ENCODE peak calls at places on chromosomes 5 and 9, in ten cellular contexts. N, Q, W, D, S, O, Z, R, E and B are unnamed samples.

GRCh38 chr5:168851902-168852321 is 272.7 kb upstream of the PANK3 start:
- DNase-seq in Q (peak; percentile 73), O (no peak), W (peak; percentile 49), E (no peak), Z (no peak), N (peak; percentile 15), R (no peak), S (no peak), D (no peak), B (no peak)

GRCh38 chr5:55502759-55503158 is 32.0 kb downstream of the PLPP1 start:
- DNase-seq in R (no peak), S (no peak), Q (no peak), W (no peak), N (no peak), Z (no peak), D (no peak), O (no peak), E (peak; percentile 1), B (no peak)

GRCh38 chr9:2583308-2584013 is 38.1 kb upstream of the VLDLR start:
- DNase-seq in Z (no peak), R (no peak), N (no peak), D (no peak), Q (no peak), W (no peak), E (no peak), O (no peak), S (no peak), B (no peak)

GRCh38 chr9:93931905-93932304 is 23.2 kb downstream of the BARX1 start:
- DNase-seq in D (no peak), N (no peak), S (no peak), Z (no peak), E (no peak), Q (no peak), R (no peak), W (no peak), O (no peak), B (no peak)

GRCh38 chr5:86463339-86463738 is 154.4 kb upstream of the COX7C start:
- DNase-seq in D (no peak), Z (no peak), N (no peak), R (no peak), S (no peak), Q (no peak), E (no peak), O (no peak), W (no peak), B (peak; percentile 32)

GRCh38 chr5:12322042-12322441 is 417.8 kb upstream of the CTNND2 start:
- DNase-seq in O (no peak), D (no peak), E (no peak), Q (no peak), N (no peak), S (no peak), R (no peak), Z (no peak), W (no peak), B (no peak)

GRCh38 chr5:163622796-163623195 is 117.4 kb downstream of the MAT2B start:
- DNase-seq in E (no peak), W (no peak), Q (no peak), O (no peak), D (no peak), N (no peak), S (no peak), Z (no peak), R (no peak), B (no peak)

GRCh38 chr5:153601377-153601776 is 110.9 kb downstream of the GRIA1 start:
- DNase-seq in Z (no peak), W (no peak), R (no peak), E (no peak), D (no peak), O (no peak), Q (no peak), S (no peak), N (no peak), B (no peak)

GRCh38 chr5:159341914-159342313 is 11.6 kb upstream of the IL12B start:
- DNase-seq in S (peak; percentile 5), Z (peak; percentile 18), W (peak; percentile 4), E (peak; percentile 46), D (peak; percentile 25), Q (peak; percentile 74), O (peak; percentile 47), R (no peak), N (peak; percentile 18), B (peak; percentile 44)

GRCh38 chr9:109894921-109895758 is 115.1 kb downstream of the PALM2AKAP2 start:
- DNase-seq in Q (peak; percentile 46), N (no peak), W (no peak), O (no peak), Z (peak; percentile 29), R (no peak), E (no peak), D (no peak), S (no peak), B (no peak)

GRCh38 chr9:31323726-31324444 is 1060.6 kb upstream of the ACO1 start:
- DNase-seq in E (no peak), N (no peak), D (no peak), W (no peak), R (no peak), S (peak; percentile 63), Q (no peak), O (no peak), Z (no peak), B (no peak)

GRCh38 chr5:107796797-107797196 is 126.1 kb upstream of the EFNA5 start:
- DNase-seq in E (no peak), S (no peak), Z (no peak), O (no peak), N (no peak), R (no peak), Q (peak; percentile 18), D (no peak), W (no peak), B (no peak)

GRCh38 chr5:134511796-134512660 is 13.4 kb upstream of the JADE2 start:
- DNase-seq in E (no peak), Q (peak; percentile 40), W (no peak), S (no peak), R (no peak), D (no peak), N (no peak), O (no peak), Z (no peak), B (no peak)